ENCODE peak calls at places on chromosomes 5 and 9, in seven cellular contexts. One of them, this sample, is unnamed.

GRCh38 chr9:116546711-116547581 is 140.2 kb upstream of the TRIM32 start:
- DNase-seq in thoracic aorta: no peak
- DNase-seq in GM10248: no peak
- DNase-seq in spleen: no peak
- DNase-seq in PC-9: no peak
- DNase-seq in fibroblast of mammary gland: peak; percentile 67
- DNase-seq in fibroblast of pulmonary artery: peak; percentile 49
- DNase-seq in this sample: peak; percentile 2

GRCh38 chr5:122311888-122312669 is at the start of gene SNCAIP:
- DNase-seq in spleen: peak; percentile 80
- DNase-seq in thoracic aorta: no peak
- DNase-seq in GM10248: peak; percentile 38
- DNase-seq in PC-9: no peak
- DNase-seq in fibroblast of pulmonary artery: peak; percentile 36
- DNase-seq in fibroblast of mammary gland: peak; percentile 33
- DNase-seq in this sample: peak; percentile 60

GRCh38 chr5:139650689-139651501 is 2.7 kb downstream of the CXXC5 start:
- DNase-seq in fibroblast of pulmonary artery: no peak
- DNase-seq in spleen: peak; percentile 81
- DNase-seq in GM10248: no peak
- DNase-seq in thoracic aorta: no peak
- DNase-seq in fibroblast of mammary gland: no peak
- DNase-seq in PC-9: peak; percentile 70
- DNase-seq in this sample: peak; percentile 67

GRCh38 chr5:166377756-166378155 is 1913.7 kb upstream of the WWC1 start:
- DNase-seq in fibroblast of mammary gland: no peak
- DNase-seq in thoracic aorta: no peak
- DNase-seq in GM10248: no peak
- DNase-seq in fibroblast of pulmonary artery: no peak
- DNase-seq in spleen: no peak
- DNase-seq in PC-9: no peak
- DNase-seq in this sample: no peak

GRCh38 chr5:139058121-139058520 is 140.0 kb downstream of the SIL1 start:
- DNase-seq in PC-9: no peak
- DNase-seq in GM10248: no peak
- DNase-seq in thoracic aorta: no peak
- DNase-seq in fibroblast of pulmonary artery: peak; percentile 51
- DNase-seq in spleen: no peak
- DNase-seq in fibroblast of mammary gland: peak; percentile 66
- DNase-seq in this sample: no peak

GRCh38 chr5:53397845-53398244 is 82.6 kb upstream of the FST start:
- DNase-seq in spleen: no peak
- DNase-seq in GM10248: no peak
- DNase-seq in PC-9: peak; percentile 65
- DNase-seq in fibroblast of mammary gland: peak; percentile 86
- DNase-seq in fibroblast of pulmonary artery: peak; percentile 74
- DNase-seq in thoracic aorta: no peak
- DNase-seq in this sample: peak; percentile 77

GRCh38 chr5:170630226-170630625 is 126.4 kb downstream of the KCNIP1 start:
- DNase-seq in spleen: peak; percentile 35
- DNase-seq in GM10248: no peak
- DNase-seq in thoracic aorta: no peak
- DNase-seq in fibroblast of pulmonary artery: no peak
- DNase-seq in PC-9: no peak
- DNase-seq in fibroblast of mammary gland: no peak
- DNase-seq in this sample: no peak

GRCh38 chr5:88770290-88771257 is 112.4 kb downstream of the MEF2C start:
- DNase-seq in fibroblast of pulmonary artery: peak; percentile 57
- DNase-seq in PC-9: no peak
- DNase-seq in fibroblast of mammary gland: peak; percentile 86
- DNase-seq in GM10248: no peak
- DNase-seq in thoracic aorta: no peak
- DNase-seq in spleen: no peak
- DNase-seq in this sample: no peak

GRCh38 chr9:30197954-30198353 is 2186.5 kb upstream of the ACO1 start:
- DNase-seq in GM10248: no peak
- DNase-seq in spleen: no peak
- DNase-seq in thoracic aorta: no peak
- DNase-seq in fibroblast of mammary gland: peak; percentile 1
- DNase-seq in fibroblast of pulmonary artery: peak; percentile 19
- DNase-seq in PC-9: peak; percentile 22
- DNase-seq in this sample: no peak

GRCh38 chr9:8648271-8648670 is 848.7 kb upstream of the DMAC1 start:
- DNase-seq in PC-9: no peak
- DNase-seq in spleen: no peak
- DNase-seq in fibroblast of mammary gland: peak; percentile 28
- DNase-seq in fibroblast of pulmonary artery: no peak
- DNase-seq in GM10248: no peak
- DNase-seq in thoracic aorta: no peak
- DNase-seq in this sample: no peak

GRCh38 chr5:179290681-179291540 is 54.4 kb downstream of the ADAMTS2 start:
- DNase-seq in thoracic aorta: no peak
- DNase-seq in fibroblast of mammary gland: no peak
- DNase-seq in GM10248: no peak
- DNase-seq in spleen: peak; percentile 67
- DNase-seq in fibroblast of pulmonary artery: no peak
- DNase-seq in PC-9: no peak
- DNase-seq in this sample: no peak

GRCh38 chr9:126893079-126893478 is 21.5 kb upstream of the RALGPS1 start:
- DNase-seq in fibroblast of pulmonary artery: no peak
- DNase-seq in PC-9: no peak
- DNase-seq in thoracic aorta: no peak
- DNase-seq in GM10248: no peak
- DNase-seq in spleen: no peak
- DNase-seq in fibroblast of mammary gland: no peak
- DNase-seq in this sample: peak; percentile 7

GRCh38 chr9:134297581-134297980 is 28.7 kb upstream of the RXRA start:
- DNase-seq in fibroblast of pulmonary artery: no peak
- DNase-seq in thoracic aorta: no peak
- DNase-seq in fibroblast of mammary gland: no peak
- DNase-seq in GM10248: no peak
- DNase-seq in PC-9: no peak
- DNase-seq in spleen: peak; percentile 61
- DNase-seq in this sample: no peak

GRCh38 chr5:81207009-81207408 is 26.1 kb upstream of the CKMT2 start:
- DNase-seq in thoracic aorta: no peak
- DNase-seq in PC-9: no peak
- DNase-seq in GM10248: no peak
- DNase-seq in spleen: no peak
- DNase-seq in fibroblast of pulmonary artery: peak; percentile 16
- DNase-seq in fibroblast of mammary gland: no peak
- DNase-seq in this sample: peak; percentile 25

GRCh38 chr5:149080294-149080693 is 17.4 kb upstream of the SH3TC2 start:
- DNase-seq in spleen: no peak
- DNase-seq in GM10248: no peak
- DNase-seq in fibroblast of pulmonary artery: no peak
- DNase-seq in PC-9: no peak
- DNase-seq in thoracic aorta: no peak
- DNase-seq in fibroblast of mammary gland: no peak
- DNase-seq in this sample: no peak

GRCh38 chr5:104540448-104540847 is 977.9 kb upstream of the NUDT12 start:
- DNase-seq in fibroblast of mammary gland: peak; percentile 18
- DNase-seq in thoracic aorta: no peak
- DNase-seq in GM10248: no peak
- DNase-seq in PC-9: peak; percentile 23
- DNase-seq in spleen: no peak
- DNase-seq in fibroblast of pulmonary artery: peak; percentile 79
- DNase-seq in this sample: peak; percentile 54

GRCh38 chr9:98539954-98540353 is 168.8 kb downstream of the GABBR2 start:
- DNase-seq in PC-9: no peak
- DNase-seq in fibroblast of mammary gland: peak; percentile 38
- DNase-seq in thoracic aorta: no peak
- DNase-seq in fibroblast of pulmonary artery: peak; percentile 32
- DNase-seq in GM10248: no peak
- DNase-seq in spleen: no peak
- DNase-seq in this sample: no peak

GRCh38 chr9:131744171-131744714 is 4.4 kb upstream of the RAPGEF1 start:
- DNase-seq in spleen: no peak
- DNase-seq in thoracic aorta: no peak
- DNase-seq in fibroblast of mammary gland: no peak
- DNase-seq in PC-9: peak; percentile 27
- DNase-seq in GM10248: no peak
- DNase-seq in fibroblast of pulmonary artery: peak; percentile 17
- DNase-seq in this sample: peak; percentile 37

GRCh38 chr5:127562252-127562651 is 44.8 kb downstream of the PRRC1 start:
- DNase-seq in fibroblast of pulmonary artery: peak; percentile 31
- DNase-seq in fibroblast of mammary gland: peak; percentile 41
- DNase-seq in GM10248: no peak
- DNase-seq in PC-9: no peak
- DNase-seq in thoracic aorta: no peak
- DNase-seq in spleen: no peak
- DNase-seq in this sample: no peak

GRCh38 chr5:151683444-151683843 is 3.3 kb downstream of the SPARC start:
- DNase-seq in spleen: no peak
- DNase-seq in GM10248: no peak
- DNase-seq in thoracic aorta: no peak
- DNase-seq in fibroblast of pulmonary artery: no peak
- DNase-seq in PC-9: no peak
- DNase-seq in fibroblast of mammary gland: no peak
- DNase-seq in this sample: no peak

GRCh38 chr9:20658677-20659473 is 25.2 kb upstream of the FOCAD start:
- DNase-seq in thoracic aorta: no peak
- DNase-seq in GM10248: no peak
- DNase-seq in spleen: no peak
- DNase-seq in fibroblast of pulmonary artery: peak; percentile 22
- DNase-seq in fibroblast of mammary gland: no peak
- DNase-seq in PC-9: no peak
- DNase-seq in this sample: peak; percentile 6

GRCh38 chr9:110048976-110049698 is 158.8 kb downstream of the C9orf152 start:
- DNase-seq in GM10248: peak; percentile 26
- DNase-seq in PC-9: peak; percentile 45
- DNase-seq in fibroblast of pulmonary artery: peak; percentile 55
- DNase-seq in fibroblast of mammary gland: no peak
- DNase-seq in spleen: peak; percentile 83
- DNase-seq in thoracic aorta: no peak
- DNase-seq in this sample: peak; percentile 11

GRCh38 chr9:108953983-108954574 is 19.9 kb downstream of the ABITRAM start:
- DNase-seq in spleen: no peak
- DNase-seq in GM10248: peak; percentile 43
- DNase-seq in PC-9: no peak
- DNase-seq in fibroblast of mammary gland: peak; percentile 64
- DNase-seq in thoracic aorta: no peak
- DNase-seq in fibroblast of pulmonary artery: peak; percentile 77
- DNase-seq in this sample: no peak

GRCh38 chr5:27437594-27438200 is 399.3 kb upstream of the CDH9 start:
- DNase-seq in fibroblast of pulmonary artery: no peak
- DNase-seq in fibroblast of mammary gland: no peak
- DNase-seq in PC-9: no peak
- DNase-seq in GM10248: no peak
- DNase-seq in thoracic aorta: no peak
- DNase-seq in spleen: no peak
- DNase-seq in this sample: no peak

GRCh38 chr9:36399980-36400331 is at the start of gene RNF38:
- DNase-seq in spleen: no peak
- DNase-seq in fibroblast of mammary gland: no peak
- DNase-seq in PC-9: no peak
- DNase-seq in GM10248: no peak
- DNase-seq in thoracic aorta: no peak
- DNase-seq in fibroblast of pulmonary artery: no peak
- DNase-seq in this sample: no peak

GRCh38 chr5:138605254-138605972 is 30.2 kb upstream of the HSPA9 start:
- DNase-seq in fibroblast of mammary gland: no peak
- DNase-seq in GM10248: peak; percentile 46
- DNase-seq in fibroblast of pulmonary artery: peak; percentile 55
- DNase-seq in spleen: no peak
- DNase-seq in thoracic aorta: no peak
- DNase-seq in PC-9: no peak
- DNase-seq in this sample: no peak

GRCh38 chr5:147397616-147398015 is 112.3 kb downstream of the DPYSL3 start:
- DNase-seq in fibroblast of pulmonary artery: no peak
- DNase-seq in GM10248: no peak
- DNase-seq in PC-9: no peak
- DNase-seq in thoracic aorta: no peak
- DNase-seq in fibroblast of mammary gland: no peak
- DNase-seq in spleen: no peak
- DNase-seq in this sample: peak; percentile 8

GRCh38 chr5:2298746-2299145 is 416.0 kb upstream of the IRX4 start:
- DNase-seq in fibroblast of pulmonary artery: no peak
- DNase-seq in spleen: no peak
- DNase-seq in PC-9: no peak
- DNase-seq in fibroblast of mammary gland: no peak
- DNase-seq in thoracic aorta: no peak
- DNase-seq in GM10248: no peak
- DNase-seq in this sample: no peak

GRCh38 chr9:2872941-2873323 is 29.0 kb upstream of the PUM3 start:
- DNase-seq in GM10248: no peak
- DNase-seq in thoracic aorta: no peak
- DNase-seq in fibroblast of pulmonary artery: no peak
- DNase-seq in PC-9: no peak
- DNase-seq in spleen: no peak
- DNase-seq in fibroblast of mammary gland: no peak
- DNase-seq in this sample: no peak
- TF ChIP-seq CTCF in GM10248: no peak
- TF ChIP-seq CTCF in thoracic aorta: no peak
- TF ChIP-seq CTCF in fibroblast of pulmonary artery: no peak
- TF ChIP-seq CTCF in PC-9: no peak
- TF ChIP-seq CTCF in spleen: no peak
- TF ChIP-seq CTCF in fibroblast of mammary gland: no peak
- TF ChIP-seq CTCF in this sample: no peak

GRCh38 chr5:673837-674629 is 19.1 kb downstream of the TPPP start:
- DNase-seq in PC-9: peak; percentile 45
- DNase-seq in fibroblast of mammary gland: no peak
- DNase-seq in thoracic aorta: no peak
- DNase-seq in fibroblast of pulmonary artery: no peak
- DNase-seq in GM10248: no peak
- DNase-seq in spleen: peak; percentile 70
- DNase-seq in this sample: no peak
- TF ChIP-seq CTCF in PC-9: no peak
- TF ChIP-seq CTCF in fibroblast of mammary gland: no peak
- TF ChIP-seq CTCF in thoracic aorta: no peak
- TF ChIP-seq CTCF in fibroblast of pulmonary artery: no peak
- TF ChIP-seq CTCF in GM10248: no peak
- TF ChIP-seq CTCF in spleen: no peak
- TF ChIP-seq CTCF in this sample: no peak

GRCh38 chr5:159943331-159943730 is 27.0 kb downstream of the ADRA1B start:
- DNase-seq in spleen: no peak
- DNase-seq in GM10248: no peak
- DNase-seq in thoracic aorta: no peak
- DNase-seq in fibroblast of pulmonary artery: no peak
- DNase-seq in fibroblast of mammary gland: no peak
- DNase-seq in PC-9: no peak
- DNase-seq in this sample: no peak
- TF ChIP-seq CTCF in spleen: no peak
- TF ChIP-seq CTCF in GM10248: no peak
- TF ChIP-seq CTCF in thoracic aorta: no peak
- TF ChIP-seq CTCF in fibroblast of pulmonary artery: no peak
- TF ChIP-seq CTCF in fibroblast of mammary gland: no peak
- TF ChIP-seq CTCF in PC-9: no peak
- TF ChIP-seq CTCF in this sample: no peak

DNA sequence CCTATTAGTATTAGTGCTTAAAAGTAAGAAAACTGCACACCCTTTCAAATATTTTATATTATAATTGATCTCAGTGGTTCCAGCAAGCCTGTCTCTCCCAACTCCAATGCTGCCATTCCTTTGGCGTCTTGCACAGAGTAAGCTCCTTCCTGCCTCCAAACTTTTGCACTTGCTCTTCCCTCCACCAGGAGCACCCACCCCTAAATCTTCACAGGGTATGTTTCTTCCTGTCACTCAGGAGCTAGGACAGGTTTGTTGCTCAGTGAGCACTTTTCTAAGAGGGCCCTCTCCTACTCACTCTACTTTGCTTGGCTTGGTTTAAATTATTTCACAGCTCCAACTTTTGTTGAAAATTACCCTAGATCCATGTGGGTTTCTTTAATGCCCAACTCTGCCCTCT is 189.1 kb upstream of the ADRA1B start:
- DNase-seq in fibroblast of mammary gland: no peak
- DNase-seq in spleen: no peak
- DNase-seq in PC-9: no peak
- DNase-seq in GM10248: no peak
- DNase-seq in thoracic aorta: no peak
- DNase-seq in fibroblast of pulmonary artery: no peak
- DNase-seq in this sample: no peak
- TF ChIP-seq CTCF in fibroblast of mammary gland: no peak
- TF ChIP-seq CTCF in spleen: no peak
- TF ChIP-seq CTCF in PC-9: no peak
- TF ChIP-seq CTCF in GM10248: no peak
- TF ChIP-seq CTCF in thoracic aorta: no peak
- TF ChIP-seq CTCF in fibroblast of pulmonary artery: no peak
- TF ChIP-seq CTCF in this sample: no peak

This sample was measured in Calu3.